ENCODE peak calls at places on chromosome 19, in nine cellular contexts. R, L, N, Y, U, S, P, G and E are unnamed samples.

GRCh38 chr19:1062387-1063029 is 4.5 kb upstream of the ARHGAP45 start:
- DNase-seq in R (no peak), L (no peak), N (no peak), Y (no peak), U (no peak), S (peak), P (no peak), G (no peak), E (no peak)

GRCh38 chr19:9037415-9038062 is 27.3 kb upstream of the MUC16 start:
- DNase-seq in R (no peak), L (no peak), N (no peak), Y (no peak), U (no peak), S (no peak), P (no peak), G (no peak), E (peak)

GRCh38 chr19:13842294-13843103 is 34.4 kb upstream of the NANOS3 start:
- DNase-seq in R (peak), L (peak), N (peak), Y (peak), U (no peak), S (no peak), P (peak), G (peak), E (peak)

GRCh38 chr19:49528211-49528771 is 488 bp downstream of the RCN3 start:
- DNase-seq in R (peak), L (no peak), N (no peak), Y (peak), U (no peak), S (no peak), P (no peak), G (no peak), E (no peak)

GRCh38 chr19:46350758-46351159 is 3.9 kb downstream of the PPP5C start:
- DNase-seq in R (peak), L (no peak), N (no peak), Y (no peak), U (no peak), S (no peak), P (no peak), G (no peak), E (no peak)

GRCh38 chr19:58571575-58571947 is 1.6 kb downstream of the MZF1 start:
- DNase-seq in R (no peak), L (no peak), N (no peak), Y (no peak), U (no peak), S (no peak), P (no peak), G (peak), E (no peak)

GRCh38 chr19:29675120-29675649 is 9.9 kb downstream of the PLEKHF1 start:
- DNase-seq in R (peak), L (no peak), N (no peak), Y (no peak), U (no peak), S (no peak), P (no peak), G (no peak), E (no peak)

GRCh38 chr19:43784251-43784980 is 3.6 kb upstream of the KCNN4 start:
- DNase-seq in R (peak), L (no peak), N (peak), Y (peak), U (no peak), S (no peak), P (peak), G (no peak), E (peak)

GRCh38 chr19:2700660-2701360 is 1.7 kb downstream of the GNG7 start:
- DNase-seq in R (peak), L (peak), N (no peak), Y (no peak), U (no peak), S (no peak), P (no peak), G (no peak), E (no peak)

GRCh38 chr19:13038306-13039210 is 43.3 kb downstream of the NFIX start:
- DNase-seq in R (peak), L (no peak), N (no peak), Y (no peak), U (no peak), S (no peak), P (no peak), G (no peak), E (no peak)

GRCh38 chr19:45900661-45901431 is 1.6 kb downstream of the MYPOP start:
- DNase-seq in R (peak), L (no peak), N (no peak), Y (no peak), U (no peak), S (no peak), P (no peak), G (no peak), E (no peak)

GRCh38 chr19:28028881-28029280 is 1184.1 kb downstream of the UQCRFS1 start:
- DNase-seq in R (no peak), L (no peak), N (no peak), Y (no peak), U (no peak), S (no peak), P (no peak), G (no peak), E (no peak)